ENCODE peak calls at places on chromosomes 12 and 14, in seven cellular contexts. T is lung, J is Calu3, P is PC-9, E is GM20000, K is IMR-90, Q is neural crest cell. M is an unnamed sample.

GRCh38 chr12:27967551-27968054 is 4.9 kb downstream of the PTHLH start:
- DNase-seq in T (no peak), J (no peak), P (no peak), E (no peak), K (peak), Q (no peak), M (peak)

GRCh38 chr12:6952121-6952859 is 1.1 kb downstream of the PTPN6 start:
- DNase-seq in T (no peak), J (no peak), P (no peak), E (no peak), K (no peak), Q (no peak), M (no peak)

GRCh38 chr12:6949063-6949594 is 2.0 kb upstream of the PTPN6 start:
- DNase-seq in T (no peak), J (no peak), P (no peak), E (no peak), K (no peak), Q (no peak), M (no peak)

GRCh38 chr12:13039557-13039956 is 4.6 kb upstream of the FAM234B start:
- DNase-seq in T (no peak), J (no peak), P (no peak), E (no peak), K (no peak), Q (no peak), M (no peak)

GRCh38 chr12:21526053-21526452 is at the start of gene SPX:
- DNase-seq in T (no peak), J (no peak), P (peak), E (no peak), K (peak), Q (no peak), M (peak)

GRCh38 chr14:72616294-72616693 is 277.6 kb downstream of the DPF3 start:
- DNase-seq in T (no peak), J (no peak), P (no peak), E (no peak), K (peak), Q (no peak), M (no peak)

GRCh38 chr12:114562654-114563053 is 121.3 kb downstream of the TBX3 start:
- DNase-seq in T (no peak), J (no peak), P (no peak), E (no peak), K (no peak), Q (no peak), M (no peak)

GRCh38 chr12:46934374-46935111 is 108.7 kb upstream of the SLC38A4 start:
- DNase-seq in T (no peak), J (no peak), P (no peak), E (no peak), K (no peak), Q (no peak), M (no peak)

GRCh38 chr12:57342207-57342691 is 88.6 kb downstream of the R3HDM2 start:
- DNase-seq in T (peak), J (no peak), P (no peak), E (no peak), K (peak), Q (peak), M (no peak)

GRCh38 chr12:69105101-69105613 is 134.2 kb upstream of the CPSF6 start:
- DNase-seq in T (no peak), J (no peak), P (no peak), E (no peak), K (no peak), Q (no peak), M (no peak)

GRCh38 chr12:70756791-70757190 is 119.6 kb upstream of the PTPRB start:
- DNase-seq in T (no peak), J (no peak), P (no peak), E (no peak), K (no peak), Q (no peak), M (no peak)

GRCh38 chr14:36647827-36648753 is 13.6 kb upstream of the PAX9 start:
- DNase-seq in T (no peak), J (peak), P (no peak), E (no peak), K (peak), Q (peak), M (peak)

DNA sequence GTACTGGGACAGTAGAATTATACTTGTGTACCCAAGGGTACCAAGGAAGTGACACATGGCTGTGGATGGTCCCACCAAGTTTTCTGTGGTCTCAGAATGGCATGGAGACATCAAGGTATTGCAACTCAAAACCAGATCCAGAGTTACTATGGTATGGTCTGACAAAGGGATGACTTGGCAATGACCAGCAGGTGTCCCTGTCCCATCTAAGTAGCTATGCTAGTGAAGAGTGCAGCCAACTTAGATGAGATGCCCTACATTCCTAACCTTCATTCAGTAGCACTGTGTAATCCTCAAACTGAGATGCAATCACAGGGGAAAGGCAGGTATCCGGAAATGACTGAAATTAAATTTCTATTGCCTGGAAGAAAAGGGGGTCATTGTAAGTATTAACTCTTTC is 188.7 kb upstream of the TMEM260 start:
- DNase-seq in T (no peak), J (no peak), P (peak), E (no peak), K (no peak), Q (no peak), M (no peak)
- TF ChIP-seq CTCF in T (no peak), J (no peak), P (peak), E (no peak), K (no peak), Q (no peak), M (no peak)

DNA sequence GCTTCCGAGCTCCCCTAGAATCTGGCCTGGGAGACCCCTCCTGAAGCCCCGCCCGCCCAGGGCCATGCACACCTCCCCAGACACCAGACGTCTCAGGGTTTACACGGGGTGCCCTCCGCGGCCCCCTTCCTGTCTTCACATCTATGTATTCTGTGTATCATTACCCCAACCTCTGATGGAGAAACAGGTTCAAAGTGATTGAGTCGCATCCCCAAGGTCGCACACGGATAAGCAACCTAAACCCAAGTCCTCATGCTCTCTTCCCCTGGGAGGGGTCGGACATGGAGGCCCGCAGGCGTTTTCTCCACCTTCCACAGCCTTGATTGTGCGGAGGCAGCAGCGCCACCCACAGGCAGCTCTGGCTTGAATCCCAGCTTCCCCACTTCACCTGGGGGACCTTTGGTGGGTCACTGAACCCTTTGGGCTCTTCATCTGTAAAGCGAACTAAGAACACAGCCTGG is 237.3 kb downstream of the BCL11B start:
- DNase-seq in T (no peak), J (no peak), P (no peak), E (no peak), K (no peak), Q (no peak), M (peak)
- TF ChIP-seq CTCF in T (no peak), J (no peak), P (no peak), E (no peak), K (no peak), Q (no peak), M (no peak)

GRCh38 chr14:77620222-77620865 is 3.9 kb upstream of the SPTLC2 start:
- DNase-seq in T (no peak), J (no peak), P (no peak), E (no peak), K (no peak), Q (no peak), M (no peak)
- TF ChIP-seq CTCF in T (no peak), J (no peak), P (no peak), E (no peak), K (no peak), Q (no peak), M (no peak)

DNA sequence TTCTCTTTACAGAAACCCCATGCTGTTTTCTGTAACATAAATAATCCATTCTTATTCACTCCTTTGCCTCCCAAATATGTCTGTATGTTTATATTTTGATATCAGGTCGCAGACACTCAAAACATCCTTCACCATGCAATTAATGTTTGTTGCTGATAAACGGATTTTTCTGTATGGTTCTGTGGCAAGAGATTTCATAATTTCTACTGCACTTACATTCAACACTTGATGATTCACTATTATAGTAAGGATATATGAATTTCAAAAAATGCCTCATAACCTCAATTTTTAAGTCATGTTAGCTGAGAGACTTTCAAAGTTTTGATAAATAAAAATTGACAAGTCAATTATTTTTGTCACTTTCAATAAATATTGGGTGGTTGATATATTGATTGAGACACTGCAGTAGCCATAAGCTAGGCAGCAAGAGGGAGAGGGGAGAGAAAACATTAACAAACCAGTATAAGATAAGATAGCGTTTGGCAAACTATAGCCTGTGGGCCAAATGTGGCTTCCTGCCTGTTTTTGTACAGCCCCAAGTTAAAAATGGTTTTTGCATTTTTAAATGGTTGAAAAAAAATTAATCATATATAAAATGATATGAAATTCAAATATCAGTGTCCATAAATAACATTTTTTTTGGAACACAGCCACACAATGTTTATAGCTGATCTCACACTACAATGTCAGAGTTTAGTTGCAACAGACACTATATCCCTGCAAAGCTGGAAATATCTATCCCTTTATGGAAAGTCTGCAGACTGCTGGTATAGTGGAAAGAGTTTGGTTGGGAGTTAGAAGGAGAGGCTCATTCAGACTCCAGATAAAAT is 18.3 kb downstream of the ALDH6A1 start:
- DNase-seq in T (no peak), J (no peak), P (peak), E (no peak), K (peak), Q (no peak), M (peak)
- TF ChIP-seq CTCF in T (no peak), J (no peak), P (no peak), E (no peak), K (no peak), Q (no peak), M (no peak)

M was measured in MCF 10A.